ENCODE peak calls at places on chromosomes 1 and 21, in nine cellular contexts. X is HCT116, B is transverse colon, C is GM23338, N is K562, Y is H1, K is breast epithelium, G is spleen, Q is SK-N-SH. W is an unnamed sample. For H3K4me1, the result is how much of the 10 kb centered on the place peaks cover.

GRCh38 chr1:181073638-181074037 is 14.9 kb upstream of the IER5 start:
- DNase-seq in X (no peak), B (no peak), C (no peak), N (no peak), Y (no peak), K (no peak), G (no peak), Q (no peak), W (no peak)

GRCh38 chr1:20017741-20018140 is 38.3 kb upstream of the PLA2G2A start:
- DNase-seq in X (no peak), B (no peak), C (no peak), N (no peak), Y (no peak), K (no peak), G (no peak), Q (no peak), W (no peak)

GRCh38 chr1:9375912-9376311 is 83.2 kb downstream of the SPSB1 start:
- DNase-seq in X (no peak), B (no peak), C (no peak), N (no peak), Y (no peak), K (no peak), G (no peak), Q (no peak), W (no peak)

GRCh38 chr1:153355445-153356071 is 2.1 kb upstream of the S100A9 start:
- DNase-seq in X (peak), B (peak), C (peak), N (peak), Y (peak), K (peak), G (peak), Q (peak), W (peak)

GRCh38 chr1:242828199-242828598 is 303.7 kb upstream of the PLD5 start:
- DNase-seq in X (no peak), B (no peak), C (peak), N (no peak), Y (no peak), K (no peak), G (no peak), Q (peak), W (no peak)

GRCh38 chr1:240497908-240498307 is 114.0 kb downstream of the GREM2 start:
- DNase-seq in X (no peak), B (no peak), C (no peak), N (no peak), Y (no peak), K (no peak), G (no peak), Q (peak), W (no peak)

GRCh38 chr1:72037745-72038343 is 244.5 kb downstream of the NEGR1 start:
- DNase-seq in X (peak), B (peak), C (peak), N (peak), Y (no peak), K (no peak), G (no peak), Q (no peak), W (peak)

GRCh38 chr1:72009170-72009569 is 273.2 kb downstream of the NEGR1 start:
- DNase-seq in X (no peak), B (no peak), C (no peak), N (no peak), Y (no peak), K (no peak), G (no peak), Q (no peak), W (no peak)

GRCh38 chr1:224737353-224737727 is 121.2 kb downstream of the CNIH3 start:
- DNase-seq in X (no peak), B (no peak), C (no peak), N (no peak), Y (no peak), K (no peak), G (no peak), Q (no peak), W (no peak)

GRCh38 chr1:3775498-3776230 is 3.1 kb downstream of the SMIM1 start:
- DNase-seq in X (peak), B (peak), C (peak), N (peak), Y (peak), K (no peak), G (peak), Q (peak), W (peak)

GRCh38 chr1:230158422-230159291 is 91.6 kb downstream of the GALNT2 start:
- DNase-seq in X (no peak), B (peak), C (no peak), N (no peak), Y (no peak), K (no peak), G (no peak), Q (no peak), W (no peak)

GRCh38 chr1:49465486-49466185 is 558.1 kb downstream of the AGBL4 start:
- DNase-seq in X (no peak), B (no peak), C (no peak), N (no peak), Y (no peak), K (no peak), G (no peak), Q (no peak), W (no peak)

GRCh38 chr21:36890086-36890485 is 76.4 kb downstream of the HLCS start:
- DNase-seq in X (no peak), B (no peak), C (no peak), N (no peak), Y (no peak), K (no peak), G (no peak), Q (no peak), W (no peak)

GRCh38 chr1:243550276-243550675 is 294.4 kb downstream of the SDCCAG8 start:
- DNase-seq in X (no peak), B (no peak), C (no peak), N (no peak), Y (no peak), K (no peak), G (no peak), Q (no peak), W (no peak)

GRCh38 chr1:180925471-180926051 is 12.9 kb downstream of the KIAA1614 start:
- DNase-seq in X (no peak), B (no peak), C (peak), N (no peak), Y (no peak), K (no peak), G (no peak), Q (no peak), W (no peak)

GRCh38 chr1:228867093-228867950 is 132.0 kb downstream of the RHOU start:
- DNase-seq in X (no peak), B (no peak), C (no peak), N (no peak), Y (no peak), K (no peak), G (no peak), Q (peak), W (peak)

GRCh38 chr1:156480411-156481192 is 20.0 kb downstream of the MEF2D start:
- DNase-seq in X (no peak), B (peak), C (peak), N (peak), Y (no peak), K (no peak), G (peak), Q (peak), W (peak)

GRCh38 chr1:153717330-153717729 is 10.5 kb upstream of the INTS3 start:
- DNase-seq in X (no peak), B (no peak), C (no peak), N (no peak), Y (no peak), K (no peak), G (no peak), Q (no peak), W (no peak)

GRCh38 chr1:40391688-40392145 is 18.2 kb downstream of the SMAP2 start:
- DNase-seq in X (no peak), B (peak), C (no peak), N (no peak), Y (no peak), K (no peak), G (no peak), Q (no peak), W (peak)

GRCh38 chr1:83641206-83641658 is 357.7 kb downstream of the TTLL7 start:
- DNase-seq in X (no peak), B (no peak), C (peak), N (no peak), Y (no peak), K (no peak), G (no peak), Q (peak), W (no peak)

GRCh38 chr1:79079770-79080169 is 73.2 kb upstream of the ADGRL4 start:
- DNase-seq in X (peak), B (no peak), C (peak), N (no peak), Y (peak), K (no peak), G (no peak), Q (no peak), W (no peak)

GRCh38 chr1:31987231-31987630 is 26.4 kb upstream of the KHDRBS1 start:
- DNase-seq in X (no peak), B (no peak), C (peak), N (no peak), Y (no peak), K (no peak), G (no peak), Q (peak), W (no peak)

GRCh38 chr1:154453577-154454352 is 48.3 kb upstream of the TDRD10 start:
- DNase-seq in X (no peak), B (no peak), C (no peak), N (no peak), Y (no peak), K (peak), G (no peak), Q (no peak), W (no peak)

GRCh38 chr1:198681247-198681646 is 42.4 kb downstream of the PTPRC start:
- DNase-seq in X (no peak), B (no peak), C (no peak), N (no peak), Y (no peak), K (no peak), G (no peak), Q (no peak), W (no peak)

GRCh38 chr1:9319789-9320519 is 27.3 kb downstream of the SPSB1 start:
- DNase-seq in X (no peak), B (no peak), C (peak), N (no peak), Y (no peak), K (no peak), G (no peak), Q (no peak), W (no peak)

GRCh38 chr1:208475449-208475848 is 231.3 kb upstream of the PLXNA2 start:
- DNase-seq in X (no peak), B (no peak), C (no peak), N (no peak), Y (no peak), K (no peak), G (no peak), Q (no peak), W (no peak)

GRCh38 chr1:182616130-182617074 is 12.2 kb upstream of the RGS16 start:
- DNase-seq in X (no peak), B (peak), C (peak), N (no peak), Y (no peak), K (peak), G (peak), Q (peak), W (peak)

GRCh38 chr1:61053712-61054608 is 28.4 kb upstream of the NFIA start:
- DNase-seq in X (no peak), B (peak), C (peak), N (peak), Y (no peak), K (no peak), G (peak), Q (peak), W (peak)

GRCh38 chr1:214538497-214538896 is 12.9 kb downstream of the PTPN14 start:
- DNase-seq in X (no peak), B (no peak), C (no peak), N (no peak), Y (no peak), K (no peak), G (no peak), Q (no peak), W (no peak)

GRCh38 chr1:236070753-236071152 is 5.9 kb upstream of the NID1 start:
- DNase-seq in X (no peak), B (no peak), C (no peak), N (no peak), Y (no peak), K (no peak), G (no peak), Q (no peak), W (no peak)

GRCh38 chr1:61921435-61921834 is 179.2 kb downstream of the PATJ start:
- DNase-seq in X (no peak), B (no peak), C (peak), N (no peak), Y (no peak), K (no peak), G (no peak), Q (no peak), W (no peak)

GRCh38 chr1:211928993-211929637 is 98.6 kb upstream of the LPGAT1 start:
- DNase-seq in X (no peak), B (peak), C (peak), N (peak), Y (no peak), K (peak), G (no peak), Q (no peak), W (peak)

GRCh38 chr1:230212405-230212936 is 145.4 kb downstream of the GALNT2 start:
- DNase-seq in X (no peak), B (peak), C (no peak), N (no peak), Y (no peak), K (peak), G (no peak), Q (no peak), W (no peak)

GRCh38 chr1:203173156-203173555 is 2.5 kb downstream of the MYBPH start:
- DNase-seq in X (no peak), B (no peak), C (no peak), N (no peak), Y (no peak), K (no peak), G (peak), Q (no peak), W (no peak)
- H3K4me1 ChIP-seq in X (half or more), B (under half), C (under half), N (under half), Y (under half), K (under half), G (under half), Q (under half), W (under half)

DNA sequence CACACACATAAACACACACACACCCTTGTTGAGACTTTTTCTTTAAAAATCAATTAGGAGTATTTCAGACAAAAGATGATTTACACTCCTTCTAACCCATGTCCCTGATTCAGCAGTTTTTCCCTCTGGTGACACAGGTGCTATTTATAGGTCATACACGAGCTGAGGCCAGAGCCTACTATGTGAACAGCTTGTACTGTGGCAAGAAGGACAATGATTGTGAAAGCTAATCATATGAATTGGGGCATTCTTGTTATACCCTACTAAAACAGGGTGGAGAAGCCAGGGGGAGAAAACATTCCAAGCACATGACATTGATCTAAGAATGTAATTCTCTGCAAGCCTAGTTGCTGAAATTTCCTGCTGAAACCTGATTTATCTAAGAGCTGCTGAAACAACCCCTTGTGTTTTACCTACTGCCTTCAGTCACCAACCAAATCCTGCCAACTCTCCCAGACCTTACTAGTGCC is 60.3 kb downstream of the XCL1 start:
- DNase-seq in X (no peak), B (no peak), C (no peak), N (no peak), Y (no peak), K (peak), G (no peak), Q (no peak), W (no peak)
- TF ChIP-seq POLR2AphosphoS5 in X (no peak), B (peak), C (no peak), N (no peak), Y (no peak), K (peak), G (no peak), Q (no peak), W (peak)

DNA sequence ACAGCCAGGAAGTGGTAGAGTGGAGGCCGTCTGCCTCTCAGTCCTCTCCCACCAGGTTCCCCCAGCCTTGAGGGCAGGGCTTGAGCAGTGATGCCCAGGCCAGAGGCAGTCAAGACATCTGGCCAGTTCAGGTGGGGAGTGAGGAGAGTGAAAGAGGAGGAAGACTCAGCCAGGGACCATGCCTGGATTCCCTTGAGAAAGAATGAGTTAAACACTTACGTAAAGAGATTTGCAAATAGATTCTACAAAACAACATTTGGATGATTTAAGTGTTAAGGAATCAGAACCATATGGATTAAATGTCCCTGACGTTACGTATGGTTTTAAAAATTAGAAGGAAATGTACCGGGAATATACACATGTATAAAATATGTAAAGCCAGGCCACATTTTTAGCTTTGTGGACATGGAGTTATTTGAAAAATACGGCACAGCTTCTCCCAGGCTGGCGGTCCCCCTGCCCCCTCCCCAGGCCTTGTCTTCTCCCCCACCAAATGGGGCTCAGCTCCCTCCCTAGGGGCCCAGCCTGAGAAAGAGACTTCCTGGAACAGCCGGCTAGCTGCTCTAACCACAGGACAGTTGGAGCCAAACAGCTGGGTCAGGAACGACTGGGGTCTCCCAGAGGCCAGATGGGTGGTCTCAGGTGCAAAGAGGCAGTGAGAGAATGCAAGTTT is 188.3 kb upstream of the EDN2 start:
- DNase-seq in X (no peak), B (no peak), C (no peak), N (no peak), Y (no peak), K (no peak), G (peak), Q (no peak), W (no peak)
- H3K4me1 ChIP-seq in X (under half), B (under half), C (under half), N (under half), Y (under half), K (under half), G (under half), Q (under half), W (under half)

GRCh38 chr1:15524283-15525042 is 448 bp upstream of the CASP9 start:
- DNase-seq in X (peak), B (peak), C (peak), N (peak), Y (peak), K (peak), G (peak), Q (peak), W (peak)
- TF ChIP-seq POLR2AphosphoS5 in X (peak), B (peak), C (no peak), N (no peak), Y (no peak), K (peak), G (peak), Q (peak), W (no peak)

GRCh38 chr21:42663860-42664535 is 10.6 kb downstream of the PDE9A start:
- DNase-seq in X (no peak), B (no peak), C (no peak), N (no peak), Y (no peak), K (peak), G (no peak), Q (no peak), W (no peak)
- H3K4me1 ChIP-seq in X (under half), B (under half), C (under half), N (under half), Y (under half), K (under half), G (under half), Q (under half), W (under half)